ENCODE peak calls at places on chromosomes 2 and 18, in six cellular contexts. One of them, this sample, is unnamed.

GRCh38 chr2:25698752-25699151 is 25.4 kb upstream of the DTNB start:
- DNase-seq in esophagus squamous epithelium: no peak
- DNase-seq in endothelial cell of umbilical vein: peak; percentile 62
- DNase-seq in heart left ventricle: no peak
- DNase-seq in ovary: no peak
- DNase-seq in tibial artery: no peak
- DNase-seq in this sample: no peak

GRCh38 chr18:77897606-77898005 is 648.0 kb downstream of the GALR1 start:
- DNase-seq in heart left ventricle: no peak
- DNase-seq in esophagus squamous epithelium: no peak
- DNase-seq in endothelial cell of umbilical vein: no peak
- DNase-seq in ovary: no peak
- DNase-seq in tibial artery: no peak
- DNase-seq in this sample: no peak

GRCh38 chr2:169397697-169398096 is 35.4 kb upstream of the LRP2 start:
- DNase-seq in esophagus squamous epithelium: no peak
- DNase-seq in endothelial cell of umbilical vein: no peak
- DNase-seq in ovary: no peak
- DNase-seq in tibial artery: no peak
- DNase-seq in heart left ventricle: no peak
- DNase-seq in this sample: no peak

GRCh38 chr18:58552057-58552461 is 76.8 kb downstream of the ALPK2 start:
- DNase-seq in ovary: no peak
- DNase-seq in esophagus squamous epithelium: no peak
- DNase-seq in endothelial cell of umbilical vein: no peak
- DNase-seq in tibial artery: no peak
- DNase-seq in heart left ventricle: no peak
- DNase-seq in this sample: no peak

GRCh38 chr2:100238471-100238870 is 83.8 kb downstream of the LONRF2 start:
- DNase-seq in heart left ventricle: no peak
- DNase-seq in esophagus squamous epithelium: no peak
- DNase-seq in tibial artery: no peak
- DNase-seq in ovary: no peak
- DNase-seq in endothelial cell of umbilical vein: no peak
- DNase-seq in this sample: no peak

GRCh38 chr2:238158807-238159539 is at the start of gene ERFE:
- DNase-seq in tibial artery: no peak
- DNase-seq in heart left ventricle: peak; percentile 70
- DNase-seq in esophagus squamous epithelium: no peak
- DNase-seq in ovary: peak; percentile 62
- DNase-seq in endothelial cell of umbilical vein: no peak
- DNase-seq in this sample: peak; percentile 77

GRCh38 chr2:58502931-58503330 is 261.8 kb upstream of the FANCL start:
- DNase-seq in tibial artery: no peak
- DNase-seq in endothelial cell of umbilical vein: no peak
- DNase-seq in ovary: no peak
- DNase-seq in esophagus squamous epithelium: no peak
- DNase-seq in heart left ventricle: no peak
- DNase-seq in this sample: no peak

GRCh38 chr2:164839914-164840457 is 1.6 kb downstream of the COBLL1 start:
- DNase-seq in tibial artery: no peak
- DNase-seq in heart left ventricle: no peak
- DNase-seq in esophagus squamous epithelium: no peak
- DNase-seq in ovary: no peak
- DNase-seq in endothelial cell of umbilical vein: peak; percentile 95
- DNase-seq in this sample: no peak

GRCh38 chr2:122960727-122961641 is 1064.1 kb upstream of the CNTNAP5 start:
- DNase-seq in ovary: no peak
- DNase-seq in heart left ventricle: no peak
- DNase-seq in esophagus squamous epithelium: no peak
- DNase-seq in endothelial cell of umbilical vein: no peak
- DNase-seq in tibial artery: no peak
- DNase-seq in this sample: no peak

GRCh38 chr2:226758886-226759660 is 40.5 kb downstream of the IRS1 start:
- DNase-seq in esophagus squamous epithelium: no peak
- DNase-seq in heart left ventricle: no peak
- DNase-seq in ovary: no peak
- DNase-seq in tibial artery: no peak
- DNase-seq in endothelial cell of umbilical vein: no peak
- DNase-seq in this sample: no peak

GRCh38 chr2:771538-771937 is 94.3 kb upstream of the TMEM18 start:
- DNase-seq in endothelial cell of umbilical vein: no peak
- DNase-seq in esophagus squamous epithelium: no peak
- DNase-seq in tibial artery: no peak
- DNase-seq in ovary: no peak
- DNase-seq in heart left ventricle: no peak
- DNase-seq in this sample: no peak

DNA sequence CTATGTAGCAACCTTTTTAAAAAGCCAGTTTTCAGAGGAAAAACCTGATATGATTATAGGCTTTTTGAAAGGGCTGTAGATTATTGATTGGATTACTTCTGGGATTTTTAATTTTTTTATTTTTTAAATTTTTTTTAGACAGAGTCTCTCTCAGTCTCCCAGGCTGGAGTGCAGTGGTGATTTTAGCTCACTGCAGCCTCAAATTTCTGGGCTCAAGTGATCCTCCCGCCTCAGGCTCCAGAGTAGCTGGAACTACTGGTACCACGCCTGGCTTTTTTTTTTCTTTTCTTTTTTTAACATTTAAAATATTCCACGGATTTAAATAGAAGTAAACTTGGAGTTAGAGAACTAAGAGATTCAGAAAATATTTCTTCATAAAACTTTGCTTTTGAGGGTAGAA is 1.2 kb downstream of the MRPL19 start:
- DNase-seq in ovary: no peak
- DNase-seq in heart left ventricle: no peak
- DNase-seq in tibial artery: no peak
- DNase-seq in esophagus squamous epithelium: no peak
- DNase-seq in endothelial cell of umbilical vein: no peak
- DNase-seq in this sample: no peak
- H3K4me3 ChIP-seq in ovary: no peak overlapping the region
- H3K4me3 ChIP-seq in heart left ventricle: peak overlapping the region; percentile 81
- H3K4me3 ChIP-seq in tibial artery: peak overlapping the region; percentile 79
- H3K4me3 ChIP-seq in esophagus squamous epithelium: peak overlapping the region; percentile 74
- H3K4me3 ChIP-seq in endothelial cell of umbilical vein: peak overlapping the region; percentile 78
- H3K4me3 ChIP-seq in this sample: peak overlapping the region; percentile 95

GRCh38 chr2:83531211-83531610 is 927.9 kb downstream of the SUCLG1 start:
- DNase-seq in esophagus squamous epithelium: no peak
- DNase-seq in endothelial cell of umbilical vein: no peak
- DNase-seq in tibial artery: no peak
- DNase-seq in heart left ventricle: no peak
- DNase-seq in ovary: no peak
- DNase-seq in this sample: no peak
- H3K9me3 ChIP-seq in esophagus squamous epithelium: no peaks in the 10 kb centered on the region
- H3K9me3 ChIP-seq in endothelial cell of umbilical vein: no peaks in the 10 kb centered on the region
- H3K9me3 ChIP-seq in tibial artery: no peaks in the 10 kb centered on the region
- H3K9me3 ChIP-seq in heart left ventricle: no peaks in the 10 kb centered on the region
- H3K9me3 ChIP-seq in ovary: no peaks in the 10 kb centered on the region
- H3K9me3 ChIP-seq in this sample: no peaks in the 10 kb centered on the region

GRCh38 chr2:134721596-134721995 is 2.8 kb upstream of the TMEM163 start:
- DNase-seq in heart left ventricle: no peak
- DNase-seq in tibial artery: no peak
- DNase-seq in ovary: no peak
- DNase-seq in esophagus squamous epithelium: no peak
- DNase-seq in endothelial cell of umbilical vein: no peak
- DNase-seq in this sample: no peak

GRCh38 chr2:134716716-134717585 is 1.8 kb downstream of the TMEM163 start:
- DNase-seq in endothelial cell of umbilical vein: no peak
- DNase-seq in heart left ventricle: no peak
- DNase-seq in tibial artery: no peak
- DNase-seq in esophagus squamous epithelium: no peak
- DNase-seq in ovary: no peak
- DNase-seq in this sample: no peak

GRCh38 chr2:134717706-134718094 is 1.1 kb downstream of the TMEM163 start:
- DNase-seq in esophagus squamous epithelium: no peak
- DNase-seq in ovary: no peak
- DNase-seq in tibial artery: no peak
- DNase-seq in heart left ventricle: no peak
- DNase-seq in endothelial cell of umbilical vein: no peak
- DNase-seq in this sample: no peak

GRCh38 chr2:134718095-134718955 is 475 bp downstream of the TMEM163 start:
- DNase-seq in heart left ventricle: peak; percentile 69
- DNase-seq in ovary: peak; percentile 46
- DNase-seq in tibial artery: no peak
- DNase-seq in endothelial cell of umbilical vein: peak; percentile 35
- DNase-seq in esophagus squamous epithelium: no peak
- DNase-seq in this sample: peak; percentile 21

GRCh38 chr2:134718956-134719814 is at the start of gene TMEM163:
- DNase-seq in ovary: peak; percentile 37
- DNase-seq in tibial artery: no peak
- DNase-seq in heart left ventricle: no peak
- DNase-seq in endothelial cell of umbilical vein: no peak
- DNase-seq in esophagus squamous epithelium: no peak
- DNase-seq in this sample: peak; percentile 17
- H3K4me3 ChIP-seq in ovary: peak within 1 kb of the TSS; percentile 28
- H3K4me3 ChIP-seq in tibial artery: peak within 1 kb of the TSS; percentile 51
- H3K4me3 ChIP-seq in heart left ventricle: peak within 1 kb of the TSS; percentile 64
- H3K4me3 ChIP-seq in endothelial cell of umbilical vein: no peak within 1 kb of the TSS
- H3K4me3 ChIP-seq in esophagus squamous epithelium: peak within 1 kb of the TSS; percentile 48
- H3K4me3 ChIP-seq in this sample: peak within 1 kb of the TSS; percentile 59

DNA sequence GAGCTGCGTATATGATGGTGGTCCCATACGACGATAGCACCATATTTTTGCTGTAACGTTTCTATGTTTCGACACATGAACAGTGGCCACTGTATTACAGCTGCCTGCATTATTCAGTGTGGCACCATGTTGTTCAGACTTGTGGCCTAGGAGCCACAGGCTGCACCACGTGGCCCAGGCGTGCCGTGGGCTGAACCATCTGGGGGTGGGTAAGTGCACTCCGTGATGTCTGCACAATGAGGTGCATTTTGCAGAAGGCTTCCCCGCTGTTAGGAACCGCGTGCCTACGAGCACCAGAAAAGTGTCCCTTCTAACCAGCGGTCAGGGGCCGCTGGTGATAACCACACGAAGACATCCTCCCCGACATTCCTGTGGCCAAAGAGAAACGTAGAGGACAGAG is 433.7 kb upstream of the MYT1L start:
- DNase-seq in endothelial cell of umbilical vein: no peak
- DNase-seq in ovary: no peak
- DNase-seq in heart left ventricle: no peak
- DNase-seq in esophagus squamous epithelium: no peak
- DNase-seq in tibial artery: no peak
- DNase-seq in this sample: no peak
- H3K9me3 ChIP-seq in endothelial cell of umbilical vein: peaks cover 7% of the 10 kb centered on the region
- H3K9me3 ChIP-seq in ovary: no peaks in the 10 kb centered on the region
- H3K9me3 ChIP-seq in heart left ventricle: peaks cover 16% of the 10 kb centered on the region
- H3K9me3 ChIP-seq in esophagus squamous epithelium: no peaks in the 10 kb centered on the region
- H3K9me3 ChIP-seq in tibial artery: peaks cover 7% of the 10 kb centered on the region
- H3K9me3 ChIP-seq in this sample: peaks cover 8% of the 10 kb centered on the region

DNA sequence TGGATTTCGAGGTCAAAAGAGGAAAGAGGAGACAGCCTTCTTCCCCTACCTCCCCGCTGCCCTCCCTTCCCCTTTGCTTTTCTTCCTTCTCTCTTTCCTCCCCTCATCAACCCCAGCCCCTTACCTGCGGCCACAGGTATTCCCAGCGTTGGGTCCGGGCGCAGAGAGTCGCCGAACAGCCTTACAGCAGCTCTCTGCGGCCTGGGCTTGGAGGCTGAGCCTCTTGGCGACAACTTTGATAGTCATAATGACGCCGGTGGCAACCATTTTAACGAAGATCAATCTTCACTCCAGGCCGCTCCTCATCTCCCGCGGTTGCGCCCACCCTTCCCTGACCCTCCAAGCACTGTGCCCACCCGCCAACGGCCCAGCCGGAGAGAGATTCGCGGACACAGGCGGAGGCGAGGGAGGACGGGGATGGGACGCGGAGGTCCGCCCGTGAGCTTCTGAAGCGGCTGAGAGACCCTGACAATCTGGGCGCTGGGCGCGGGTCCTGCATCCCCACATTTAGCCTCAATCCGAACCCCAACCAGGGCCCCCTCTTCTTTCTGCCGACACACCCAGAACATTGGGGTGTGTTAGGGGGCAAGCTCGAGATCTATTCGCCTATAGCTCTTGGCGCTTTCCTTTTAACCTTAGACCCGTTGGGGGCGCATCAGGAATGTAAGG is 1.5 kb upstream of the EVX2 start:
- DNase-seq in tibial artery: no peak
- DNase-seq in heart left ventricle: no peak
- DNase-seq in ovary: no peak
- DNase-seq in esophagus squamous epithelium: no peak
- DNase-seq in endothelial cell of umbilical vein: no peak
- DNase-seq in this sample: no peak
- H3K4me3 ChIP-seq in tibial artery: no peak overlapping the region
- H3K4me3 ChIP-seq in heart left ventricle: no peak overlapping the region
- H3K4me3 ChIP-seq in ovary: no peak overlapping the region
- H3K4me3 ChIP-seq in esophagus squamous epithelium: no peak overlapping the region
- H3K4me3 ChIP-seq in endothelial cell of umbilical vein: no peak overlapping the region
- H3K4me3 ChIP-seq in this sample: no peak overlapping the region

GRCh38 chr2:185510060-185510459 is 228.5 kb upstream of the FSIP2 start:
- DNase-seq in esophagus squamous epithelium: no peak
- DNase-seq in tibial artery: no peak
- DNase-seq in heart left ventricle: no peak
- DNase-seq in endothelial cell of umbilical vein: no peak
- DNase-seq in ovary: no peak
- DNase-seq in this sample: no peak
- H3K9me3 ChIP-seq in esophagus squamous epithelium: peaks cover 5% of the 10 kb centered on the region
- H3K9me3 ChIP-seq in tibial artery: peaks cover 23% of the 10 kb centered on the region
- H3K9me3 ChIP-seq in heart left ventricle: peaks cover 96% of the 10 kb centered on the region
- H3K9me3 ChIP-seq in endothelial cell of umbilical vein: peaks cover 3% of the 10 kb centered on the region
- H3K9me3 ChIP-seq in ovary: no peaks in the 10 kb centered on the region
- H3K9me3 ChIP-seq in this sample: peaks cover 50% of the 10 kb centered on the region

GRCh38 chr2:73063472-73063871 is 8.0 kb downstream of the SFXN5 start:
- DNase-seq in heart left ventricle: no peak
- DNase-seq in tibial artery: no peak
- DNase-seq in esophagus squamous epithelium: no peak
- DNase-seq in ovary: no peak
- DNase-seq in endothelial cell of umbilical vein: no peak
- DNase-seq in this sample: no peak
- H3K4me3 ChIP-seq in heart left ventricle: no peak overlapping the region
- H3K4me3 ChIP-seq in tibial artery: no peak overlapping the region
- H3K4me3 ChIP-seq in esophagus squamous epithelium: no peak overlapping the region
- H3K4me3 ChIP-seq in ovary: no peak overlapping the region
- H3K4me3 ChIP-seq in endothelial cell of umbilical vein: no peak overlapping the region
- H3K4me3 ChIP-seq in this sample: no peak overlapping the region

GRCh38 chr18:11719621-11720020 is 30.6 kb downstream of the GNAL start:
- DNase-seq in endothelial cell of umbilical vein: no peak
- DNase-seq in heart left ventricle: no peak
- DNase-seq in ovary: no peak
- DNase-seq in tibial artery: no peak
- DNase-seq in esophagus squamous epithelium: no peak
- DNase-seq in this sample: no peak
- H3K9me3 ChIP-seq in endothelial cell of umbilical vein: no peaks in the 10 kb centered on the region
- H3K9me3 ChIP-seq in heart left ventricle: no peaks in the 10 kb centered on the region
- H3K9me3 ChIP-seq in ovary: no peaks in the 10 kb centered on the region
- H3K9me3 ChIP-seq in tibial artery: no peaks in the 10 kb centered on the region
- H3K9me3 ChIP-seq in esophagus squamous epithelium: no peaks in the 10 kb centered on the region
- H3K9me3 ChIP-seq in this sample: no peaks in the 10 kb centered on the region

DNA sequence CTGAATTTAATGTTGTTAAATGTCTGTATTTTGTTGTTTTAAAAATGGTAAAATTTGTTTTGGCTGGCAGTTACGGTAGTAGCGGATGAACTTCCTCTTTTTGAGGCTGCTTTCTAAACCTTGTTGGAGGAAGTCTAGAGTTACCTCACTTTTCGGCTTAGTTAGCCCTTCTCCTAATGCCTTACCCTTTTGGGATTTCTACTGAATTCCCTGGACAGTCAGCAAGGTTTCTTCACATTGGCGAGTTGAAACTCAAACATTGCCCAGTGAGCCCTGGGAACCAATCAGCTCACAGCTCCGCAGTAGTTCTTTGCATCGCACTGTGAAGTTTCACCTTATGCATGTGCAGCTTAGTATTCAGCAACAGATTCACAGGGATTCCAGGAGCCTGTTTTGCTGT is 55.2 kb downstream of the TMEM247 start:
- DNase-seq in heart left ventricle: no peak
- DNase-seq in endothelial cell of umbilical vein: no peak
- DNase-seq in ovary: no peak
- DNase-seq in tibial artery: no peak
- DNase-seq in esophagus squamous epithelium: no peak
- DNase-seq in this sample: no peak
- H3K4me3 ChIP-seq in heart left ventricle: no peak overlapping the region
- H3K4me3 ChIP-seq in endothelial cell of umbilical vein: no peak overlapping the region
- H3K4me3 ChIP-seq in ovary: no peak overlapping the region
- H3K4me3 ChIP-seq in tibial artery: no peak overlapping the region
- H3K4me3 ChIP-seq in esophagus squamous epithelium: no peak overlapping the region
- H3K4me3 ChIP-seq in this sample: no peak overlapping the region